ENCODE peak calls at places on chromosomes 11 and 22, in four cellular contexts. S, G, D and T are unnamed samples.

GRCh38 chr11:123493393-123494063 is 63.5 kb downstream of the GRAMD1B start:
- DNase-seq in S (no peak), G (no peak), D (no peak), T (no peak)

GRCh38 chr11:34331736-34332135 is 26.1 kb downstream of the ABTB2 start:
- DNase-seq in S (no peak), G (no peak), D (no peak), T (no peak)

GRCh38 chr11:62959077-62959980 is 25.4 kb downstream of the SLC22A6 start:
- DNase-seq in S (no peak), G (no peak), D (no peak), T (no peak)

GRCh38 chr11:64264371-64264852 is 13.1 kb downstream of the PLCB3 start:
- DNase-seq in S (no peak), G (no peak), D (no peak), T (no peak)

GRCh38 chr22:36764641-36765040 is 11.3 kb downstream of the IFT27 start:
- DNase-seq in S (no peak), G (no peak), D (no peak), T (no peak)

GRCh38 chr22:18076060-18076497 is 1.7 kb upstream of the PEX26 start:
- DNase-seq in S (no peak), G (peak), D (peak), T (no peak)

GRCh38 chr11:62459080-62459479 is 40.2 kb downstream of the SCGB1A1 start:
- DNase-seq in S (no peak), G (no peak), D (no peak), T (no peak)

GRCh38 chr22:29710922-29711593 is 8.7 kb upstream of the CABP7 start:
- DNase-seq in S (no peak), G (no peak), D (no peak), T (no peak)

GRCh38 chr11:111296196-111296595 is 2.1 kb upstream of the POU2AF3 start:
- DNase-seq in S (no peak), G (no peak), D (no peak), T (no peak)

GRCh38 chr11:59680287-59681154 is 11.7 kb upstream of the PATL1 start:
- DNase-seq in S (peak), G (peak), D (peak), T (no peak)

GRCh38 chr11:8777907-8778767 is 95.5 kb downstream of the RPL27A start:
- DNase-seq in S (no peak), G (no peak), D (no peak), T (no peak)

GRCh38 chr11:85531498-85531897 is 95.6 kb downstream of the DLG2 start:
- DNase-seq in S (no peak), G (no peak), D (no peak), T (no peak)

GRCh38 chr22:46813816-46814597 is 51.6 kb downstream of the TBC1D22A start:
- DNase-seq in S (peak), G (peak), D (no peak), T (no peak)

GRCh38 chr11:87739766-87740165 is 435.5 kb downstream of the RAB38 start:
- DNase-seq in S (no peak), G (no peak), D (no peak), T (no peak)

GRCh38 chr22:37686002-37686982 is at the start of gene NOL12:
- DNase-seq in S (peak), G (peak), D (peak), T (peak)

GRCh38 chr11:2818021-2818420 is 67.6 kb downstream of the CDKN1C start:
- DNase-seq in S (no peak), G (no peak), D (no peak), T (no peak)

GRCh38 chr11:13889566-13890214 is 72.8 kb upstream of the SPON1 start:
- DNase-seq in S (no peak), G (no peak), D (no peak), T (no peak)

GRCh38 chr11:129505266-129505665 is 129.6 kb downstream of the BARX2 start:
- DNase-seq in S (no peak), G (no peak), D (no peak), T (no peak)

GRCh38 chr22:50656122-50657070 is 16.2 kb upstream of the SHANK3 start:
- DNase-seq in S (peak), G (no peak), D (no peak), T (no peak)

GRCh38 chr22:39290724-39291161 is 28.7 kb downstream of the RPL3 start:
- DNase-seq in S (peak), G (no peak), D (no peak), T (no peak)

GRCh38 chr11:13462311-13462927 is 603 bp downstream of the BTBD10 start:
- DNase-seq in S (no peak), G (peak), D (peak), T (peak)

GRCh38 chr11:10377182-10377581 is 72.3 kb downstream of the ADM start:
- DNase-seq in S (no peak), G (no peak), D (no peak), T (no peak)

GRCh38 chr11:34926101-34926830 is 9.8 kb downstream of the PDHX start:
- DNase-seq in S (no peak), G (no peak), D (no peak), T (no peak)

DNA sequence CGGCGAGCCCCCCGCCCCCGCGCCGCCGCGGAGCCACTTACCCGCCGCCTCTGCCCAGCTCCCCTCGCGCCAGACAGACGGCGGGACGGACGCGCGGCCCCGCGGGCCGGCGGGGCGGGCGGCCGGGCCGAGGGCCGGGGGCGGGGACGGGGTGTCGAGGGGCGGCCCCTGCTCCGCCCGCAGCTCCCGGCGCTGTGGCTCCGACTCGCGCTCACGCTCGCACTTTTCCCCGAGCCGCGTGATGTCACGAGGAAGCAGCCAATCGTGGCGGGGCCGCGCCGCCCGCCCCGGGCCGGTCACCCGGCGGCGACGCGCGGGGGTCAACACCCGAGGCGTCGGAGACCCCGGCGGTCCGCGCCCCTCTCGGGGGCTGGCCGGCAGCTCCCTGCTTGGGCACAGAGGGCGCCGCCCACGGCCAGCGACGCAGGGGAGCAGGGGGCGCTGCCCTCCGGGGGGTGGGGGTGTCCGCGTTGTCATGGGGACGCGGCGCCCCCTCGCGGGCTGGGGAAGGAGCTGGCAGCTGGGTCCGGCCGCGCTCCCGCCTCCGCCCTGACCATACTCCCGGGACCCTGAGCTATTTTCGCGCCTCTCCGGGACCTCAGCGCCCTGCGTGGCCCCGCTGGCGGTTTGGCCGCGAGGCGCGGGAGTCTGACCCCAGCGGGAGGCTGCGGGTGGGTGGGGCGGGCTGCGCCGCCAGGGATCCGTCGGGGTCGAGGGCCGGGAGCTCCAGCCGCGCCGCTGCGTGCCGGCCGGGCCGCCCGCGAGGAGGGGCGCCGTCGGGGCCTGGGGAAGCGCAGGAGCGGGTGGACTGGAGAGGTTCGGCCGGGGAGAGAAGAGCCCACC is at the start of gene CHRM4:
- DNase-seq in S (no peak), G (peak), D (peak), T (peak)
- TF ChIP-seq CTCF in S (peak), G (peak), D (peak), T (no peak)

GRCh38 chr11:67378544-67378943 is 5.1 kb upstream of the CLCF1 start:
- DNase-seq in S (no peak), G (no peak), D (no peak), T (no peak)

GRCh38 chr11:67384851-67385366 is 6.9 kb upstream of the RAD9A start:
- DNase-seq in S (no peak), G (no peak), D (no peak), T (no peak)

GRCh38 chr11:67381244-67381972 is 8.0 kb upstream of the CLCF1 start:
- DNase-seq in S (no peak), G (no peak), D (no peak), T (no peak)

GRCh38 chr11:67379061-67380058 is 6.0 kb upstream of the CLCF1 start:
- DNase-seq in S (no peak), G (no peak), D (no peak), T (no peak)

GRCh38 chr11:67382481-67383136 is 9.2 kb upstream of the RAD9A start:
- DNase-seq in S (no peak), G (peak), D (peak), T (peak)
- TF ChIP-seq CTCF in S (peak), G (peak), D (peak), T (peak)

GRCh38 chr11:469684-470667 is 19.9 kb downstream of the PTDSS2 start:
- DNase-seq in S (peak), G (no peak), D (no peak), T (no peak)
- TF ChIP-seq CTCF in S (no peak), G (no peak), D (no peak), T (no peak)

GRCh38 chr22:31490496-31490925 is 869 bp upstream of the EIF4ENIF1 start:
- DNase-seq in S (no peak), G (peak), D (peak), T (no peak)
- TF ChIP-seq CTCF in S (no peak), G (no peak), D (no peak), T (no peak)

GRCh38 chr22:42500164-42500835 is 19.3 kb downstream of the RRP7A start:
- DNase-seq in S (no peak), G (peak), D (peak), T (peak)

DNA sequence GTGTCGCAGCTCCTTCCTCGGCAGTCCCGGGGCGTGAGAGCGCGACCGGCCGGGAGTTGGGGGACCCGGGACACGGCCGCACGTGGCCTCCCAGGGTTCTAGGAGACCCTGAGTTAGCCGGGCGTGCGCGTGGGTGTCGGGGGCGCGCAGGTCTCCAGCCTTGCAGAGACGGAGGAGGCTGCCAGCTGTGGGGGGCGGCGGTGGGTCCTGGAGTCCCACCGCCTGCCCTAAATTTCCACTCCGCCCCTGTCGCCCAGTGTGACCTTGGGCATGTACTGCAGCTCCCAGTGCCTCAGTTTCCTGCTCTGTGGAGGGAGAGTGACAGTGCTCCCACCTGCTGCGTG is 18.8 kb downstream of the RRP7A start:
- DNase-seq in S (no peak), G (no peak), D (no peak), T (no peak)
- TF ChIP-seq CTCF in S (no peak), G (no peak), D (no peak), T (no peak)

DNA sequence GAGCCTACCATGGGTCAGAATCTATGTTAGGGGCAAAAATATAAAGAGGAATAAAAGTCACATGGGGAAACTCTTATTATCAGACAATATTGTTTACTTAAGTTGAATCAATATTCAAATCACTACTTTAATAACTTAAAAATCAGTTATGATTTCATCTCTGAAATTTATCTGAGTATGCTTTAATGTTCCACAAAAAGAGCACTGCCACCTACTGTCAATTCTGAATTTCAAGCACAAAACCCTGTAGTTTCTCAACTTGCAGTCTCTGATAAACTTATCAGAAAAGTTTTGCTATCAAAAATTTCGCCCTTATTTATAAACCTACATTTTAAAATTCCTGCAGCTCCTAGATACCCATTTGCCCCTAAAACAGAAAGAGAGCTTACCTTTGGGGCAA is 47.3 kb downstream of the RDX start:
- DNase-seq in S (no peak), G (no peak), D (no peak), T (no peak)
- TF ChIP-seq CTCF in S (no peak), G (no peak), D (peak), T (no peak)

DNA sequence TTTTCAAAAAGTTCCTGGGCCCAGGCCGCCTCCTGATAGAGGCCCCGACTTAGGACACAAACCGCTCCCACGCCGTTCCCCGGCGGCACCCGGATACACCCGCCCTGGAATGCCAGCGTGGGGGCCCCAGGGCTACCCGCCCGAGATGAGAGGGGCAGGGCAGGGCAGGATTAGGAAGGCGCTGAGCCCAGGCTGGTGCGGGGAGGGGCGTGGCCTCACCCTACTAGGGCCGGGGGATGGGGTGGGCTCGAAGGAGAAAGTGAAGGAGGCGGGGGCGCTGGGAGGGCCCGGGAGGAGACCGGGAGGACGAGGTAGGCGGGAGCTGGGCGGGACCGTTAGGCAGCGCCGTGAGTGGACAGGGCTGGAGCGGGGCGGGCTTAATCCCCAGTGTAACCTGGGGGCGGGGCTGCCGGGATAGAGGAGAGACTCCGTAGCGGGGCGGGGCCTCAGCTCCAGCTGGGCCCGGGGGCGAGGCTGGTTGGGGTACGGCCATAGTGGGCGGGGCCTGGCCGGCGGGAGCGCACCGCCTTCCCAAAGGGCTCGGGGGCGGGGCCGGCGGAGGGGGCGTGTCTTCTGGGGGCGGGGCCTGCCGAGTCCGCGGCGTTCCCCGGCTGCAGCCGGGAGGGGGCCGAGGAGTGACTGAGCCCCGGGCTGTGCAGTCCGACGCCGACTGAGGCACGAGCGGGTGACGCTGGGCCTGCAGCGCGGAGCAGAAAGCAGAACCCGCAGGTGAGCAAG is at the start of gene CD82:
- DNase-seq in S (peak), G (peak), D (peak), T (peak)
- TF ChIP-seq CTCF in S (no peak), G (no peak), D (peak), T (peak)

DNA sequence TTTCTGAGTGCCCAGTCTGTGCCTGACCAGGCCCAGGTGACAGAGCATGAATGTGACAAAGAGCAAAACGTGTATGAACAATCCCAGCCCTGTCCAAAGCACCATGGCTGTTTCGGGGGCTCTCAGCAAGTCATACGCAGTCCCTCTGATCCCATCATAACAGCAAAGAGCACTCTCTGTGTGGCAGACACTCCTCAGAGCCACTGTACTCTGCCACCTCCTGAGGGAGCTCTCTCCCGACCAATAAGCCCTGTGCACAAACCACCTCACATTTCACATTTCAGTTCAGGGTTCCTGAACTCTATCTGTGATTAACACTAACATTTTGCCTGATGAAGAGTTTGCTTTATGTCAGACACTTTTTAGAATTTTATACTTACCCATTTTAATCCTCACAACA is 6.6 kb downstream of the DGCR2 start:
- DNase-seq in S (no peak), G (no peak), D (no peak), T (no peak)
- TF ChIP-seq CTCF in S (no peak), G (peak), D (no peak), T (no peak)

GRCh38 chr22:26172389-26172990 is 3.2 kb downstream of the SEZ6L start:
- DNase-seq in S (no peak), G (peak), D (peak), T (no peak)
- TF ChIP-seq CTCF in S (peak), G (peak), D (peak), T (peak)

GRCh38 chr11:94739331-94739730 is 28.8 kb upstream of the AMOTL1 start:
- DNase-seq in S (no peak), G (no peak), D (no peak), T (no peak)

GRCh38 chr11:94742645-94743044 is 25.5 kb upstream of the AMOTL1 start:
- DNase-seq in S (no peak), G (no peak), D (no peak), T (no peak)

GRCh38 chr11:94740083-94740974 is 27.8 kb upstream of the AMOTL1 start:
- DNase-seq in S (no peak), G (peak), D (no peak), T (peak)

GRCh38 chr11:94738746-94739145 is 29.4 kb upstream of the AMOTL1 start:
- DNase-seq in S (no peak), G (no peak), D (no peak), T (no peak)

GRCh38 chr11:94740975-94741707 is 27.0 kb upstream of the AMOTL1 start:
- DNase-seq in S (no peak), G (peak), D (no peak), T (no peak)
- TF ChIP-seq CTCF in S (peak), G (peak), D (peak), T (peak)